ENCODE peak calls at places on chromosome 3, in five cellular contexts. X is Calu3; E is astrocyte of the cerebellum; C is naive thymus-derived CD8-positive, alpha-beta T cell; Z is GM12892. H is an unnamed sample.

GRCh38 chr3:32236377-32236776 is 2.1 kb upstream of the CMTM8 start:
- DNase-seq in E (no peak), C (no peak), Z (no peak), X (no peak), H (no peak)

GRCh38 chr3:117624424-117624823 is 914.8 kb downstream of the TUSC7 start:
- DNase-seq in E (no peak), C (no peak), X (no peak), Z (no peak), H (no peak)

GRCh38 chr3:98906230-98906629 is 4.7 kb upstream of the DCBLD2 start:
- DNase-seq in Z (no peak), C (no peak), E (peak), X (no peak), H (no peak)

GRCh38 chr3:11638669-11639402 is 4.9 kb downstream of the VGLL4 start:
- DNase-seq in E (no peak), C (no peak), Z (no peak), X (no peak), H (no peak)

GRCh38 chr3:181727122-181728036 is 15.7 kb downstream of the SOX2 start:
- DNase-seq in X (no peak), Z (no peak), E (no peak), C (no peak), H (no peak)

GRCh38 chr3:40848411-40848810 is 323.7 kb downstream of the ZNF621 start:
- DNase-seq in X (no peak), Z (no peak), C (no peak), E (no peak), H (no peak)

GRCh38 chr3:127044996-127045395 is 62.1 kb downstream of the PLXNA1 start:
- DNase-seq in Z (no peak), E (no peak), C (no peak), X (peak), H (no peak)

GRCh38 chr3:118810499-118811035 is 224.1 kb downstream of the IGSF11 start:
- DNase-seq in Z (no peak), C (no peak), E (no peak), X (no peak), H (no peak)

GRCh38 chr3:66763294-66763693 is 234.8 kb upstream of the KBTBD8 start:
- DNase-seq in X (no peak), E (peak), Z (no peak), C (no peak), H (no peak)

GRCh38 chr3:58059349-58060321 is 51.4 kb downstream of the FLNB start:
- DNase-seq in X (no peak), Z (no peak), C (no peak), E (no peak), H (no peak)

GRCh38 chr3:72150634-72151412 is 365.9 kb upstream of the PROK2 start:
- DNase-seq in E (no peak), Z (no peak), X (peak), C (no peak), H (no peak)

GRCh38 chr3:52468336-52468735 is 12.9 kb downstream of the NISCH start:
- DNase-seq in X (no peak), C (no peak), Z (no peak), E (no peak), H (no peak)

GRCh38 chr3:119122350-119122749 is 23.6 kb upstream of the TEX55 start:
- DNase-seq in E (no peak), C (no peak), Z (no peak), X (no peak), H (no peak)

GRCh38 chr3:49606427-49606826 is 52.1 kb downstream of the BSN start:
- DNase-seq in E (no peak), Z (no peak), C (no peak), X (no peak), H (no peak)

GRCh38 chr3:161149529-161149928 is 44.4 kb upstream of the B3GALNT1 start:
- DNase-seq in X (no peak), E (peak), C (no peak), Z (no peak), H (no peak)

GRCh38 chr3:46873521-46873920 is 4.0 kb upstream of the PTH1R start:
- DNase-seq in X (no peak), C (no peak), E (no peak), Z (no peak), H (no peak)